ENCODE peak calls at places on chromosomes 16 and 17, in eight cellular contexts. Z is colonic mucosa, T is lung, X is WTC11, V is HFF-Myc, D is AG04450, O is heart left ventricle, B is upper lobe of right lung. U is an unnamed sample.

GRCh38 chr16:54320895-54321294 is 34.3 kb upstream of the IRX3 start:
- DNase-seq in D (no peak), O (no peak), X (peak; percentile 22), V (no peak), T (no peak), B (no peak), Z (no peak), U (no peak)

GRCh38 chr17:5122586-5123342 is 6.9 kb downstream of the USP6 start:
- DNase-seq in V (no peak), X (peak; percentile 56), O (peak; percentile 16), D (no peak), B (peak; percentile 68), Z (no peak), T (no peak), U (peak; percentile 43)

GRCh38 chr17:37710344-37710886 is 34.4 kb downstream of the HNF1B start:
- DNase-seq in B (peak; percentile 86), V (no peak), O (peak; percentile 25), X (peak; percentile 71), T (peak; percentile 80), D (no peak), Z (peak; percentile 96), U (no peak)

GRCh38 chr17:69414408-69415274 is at the start of gene MAP2K6:
- DNase-seq in T (peak; percentile 83), X (peak; percentile 85), Z (peak; percentile 89), B (peak; percentile 90), O (peak; percentile 79), V (no peak), D (no peak), U (peak; percentile 79)

GRCh38 chr16:49469930-49470451 is 96.4 kb downstream of the C16orf78 start:
- DNase-seq in X (no peak), O (no peak), B (peak; percentile 50), T (peak; percentile 28), D (no peak), Z (peak; percentile 10), V (no peak), U (no peak)

GRCh38 chr17:46995841-46996571 is 17.0 kb upstream of the RPRML start:
- DNase-seq in D (no peak), V (peak; percentile 65), Z (no peak), X (no peak), O (no peak), T (no peak), B (no peak), U (no peak)

GRCh38 chr16:58021661-58022551 is 3.6 kb upstream of the MMP15 start:
- DNase-seq in T (no peak), D (no peak), O (no peak), X (no peak), V (no peak), B (peak; percentile 59), Z (no peak), U (no peak)

GRCh38 chr16:28309811-28310311 is 17.5 kb downstream of the SBK1 start:
- DNase-seq in Z (no peak), O (no peak), V (no peak), T (no peak), D (no peak), B (peak; percentile 80), X (no peak), U (no peak)

GRCh38 chr17:19311421-19312215 is 50.9 kb downstream of the B9D1 start:
- DNase-seq in D (no peak), Z (no peak), T (no peak), O (peak; percentile 37), V (no peak), B (no peak), X (no peak), U (no peak)

GRCh38 chr17:65696739-65697394 is 135.4 kb upstream of the AXIN2 start:
- DNase-seq in D (no peak), V (peak; percentile 39), B (no peak), X (no peak), O (no peak), T (no peak), Z (no peak), U (no peak)

GRCh38 chr17:67121317-67121887 is 77.0 kb downstream of the CACNG1 start:
- DNase-seq in B (no peak), T (no peak), X (no peak), V (no peak), O (no peak), D (no peak), Z (no peak), U (no peak)

DNA sequence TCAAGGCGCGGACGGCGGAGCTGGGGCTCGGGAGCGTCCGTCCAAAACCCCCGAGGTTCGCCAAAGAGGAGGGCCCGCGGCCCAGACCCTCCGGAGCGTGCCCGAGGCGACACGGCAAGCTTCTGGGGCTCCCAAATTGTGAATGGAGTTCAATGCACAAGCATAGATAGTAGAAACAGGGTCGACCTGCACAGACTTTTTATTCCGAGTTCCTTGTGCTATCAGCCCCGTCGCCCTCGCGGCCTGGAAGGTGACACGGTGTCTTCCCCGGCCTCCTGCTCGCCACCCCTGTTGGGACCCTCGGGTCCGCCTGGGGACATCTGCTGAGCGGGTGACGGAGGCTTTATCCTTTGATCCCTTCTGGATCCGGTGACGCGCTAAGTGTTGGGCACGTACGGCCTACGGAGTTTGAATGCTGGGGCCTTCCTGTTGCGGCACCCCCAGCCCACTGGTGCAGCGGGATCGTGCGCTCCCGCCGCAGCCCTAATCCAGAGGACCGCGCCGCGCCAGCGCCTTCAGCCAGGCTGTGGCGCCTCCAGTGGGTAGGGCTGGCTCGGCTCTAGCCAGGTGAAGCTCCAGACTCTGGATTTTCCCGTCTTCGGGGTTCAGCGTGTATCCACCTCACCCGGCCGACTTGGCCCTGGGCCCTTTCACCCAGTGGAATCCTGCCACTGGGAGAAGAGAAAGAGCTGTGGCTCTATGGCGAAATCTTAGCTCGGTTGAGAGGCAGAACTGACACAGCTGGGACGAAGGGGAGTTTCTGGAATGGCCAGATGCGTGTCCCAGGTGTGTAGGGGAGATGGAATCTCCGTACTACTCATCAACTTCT is 17.0 kb upstream of the NTN1 start:
- DNase-seq in V (no peak), X (peak; percentile 52), T (no peak), B (no peak), O (no peak), D (no peak), Z (no peak), U (peak; percentile 51)
- TF ChIP-seq CTCF in V (no peak), X (no peak), T (no peak), B (no peak), O (no peak), D (no peak), Z (no peak), U (no peak)

GRCh38 chr16:51556694-51557327 is 405.7 kb upstream of the SALL1 start:
- DNase-seq in O (no peak), T (no peak), V (peak; percentile 92), D (peak; percentile 77), B (no peak), X (no peak), Z (no peak), U (no peak)
- TF ChIP-seq CTCF in O (no peak), T (no peak), V (no peak), D (no peak), B (no peak), X (no peak), Z (no peak), U (no peak)

DNA sequence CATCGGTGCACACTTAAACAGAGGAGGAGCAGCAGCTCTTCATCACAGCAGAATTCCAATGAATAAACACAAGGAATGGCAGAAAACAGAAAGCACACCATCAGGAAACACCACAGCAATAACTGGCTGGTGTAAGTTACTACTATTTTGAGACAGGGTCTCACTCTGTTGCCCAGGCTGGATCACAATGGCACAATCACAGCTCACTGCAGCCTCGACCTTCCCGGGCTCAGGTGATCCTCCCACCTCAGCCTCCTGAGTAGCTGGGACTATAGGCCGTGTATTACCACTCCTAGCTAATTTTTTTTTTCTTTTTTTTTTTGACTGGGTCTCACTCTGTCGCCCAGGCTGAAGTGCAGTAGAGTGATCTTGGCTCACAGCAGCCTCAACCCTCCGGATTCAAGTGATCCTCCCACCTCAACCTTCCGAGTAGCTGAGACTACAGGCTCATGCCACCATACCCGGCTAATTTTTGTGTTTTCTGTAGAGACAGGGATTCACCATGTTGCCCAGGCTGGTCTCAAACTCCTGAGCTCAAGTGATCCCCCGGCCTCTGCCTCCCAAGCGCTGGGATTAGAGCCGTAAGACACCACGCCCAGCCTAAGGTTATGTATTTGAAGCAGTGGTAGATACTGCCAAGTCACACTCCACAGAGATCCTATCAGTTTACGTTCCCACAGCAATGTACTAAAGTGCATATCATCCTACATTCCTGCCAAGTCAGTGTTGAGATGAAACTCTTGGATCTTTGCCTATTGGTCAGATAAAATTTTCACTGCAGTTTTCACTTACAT is 20.7 kb downstream of the TRAP1 start:
- DNase-seq in D (peak; percentile 71), V (peak; percentile 74), X (no peak), T (no peak), Z (no peak), O (no peak), B (no peak), U (no peak)
- TF ChIP-seq CTCF in D (no peak), V (no peak), X (no peak), T (no peak), Z (no peak), O (no peak), B (no peak), U (no peak)

DNA sequence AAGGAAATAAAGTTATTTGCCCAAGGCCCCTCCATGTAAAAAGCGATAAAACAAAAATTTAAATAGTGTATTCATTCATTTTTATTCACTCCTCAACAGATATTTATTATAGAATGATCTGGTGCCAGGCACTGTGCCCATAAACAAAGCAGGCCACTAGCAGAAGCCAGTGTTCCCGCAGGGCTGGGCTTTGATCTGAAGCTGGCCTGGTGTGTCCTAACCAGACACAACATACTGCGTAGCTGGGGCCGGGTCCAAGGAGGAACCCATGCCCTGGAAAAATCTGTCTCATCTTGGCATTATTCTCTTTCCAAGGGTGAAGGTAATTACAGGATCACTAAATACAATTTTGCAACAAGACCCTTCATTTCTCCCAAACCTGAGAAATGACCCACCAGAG is 537.4 kb upstream of the CDH5 start:
- DNase-seq in Z (no peak), T (no peak), B (no peak), V (no peak), X (no peak), O (no peak), D (no peak), U (no peak)
- TF ChIP-seq CTCF in Z (no peak), T (no peak), B (no peak), V (no peak), X (no peak), O (no peak), D (no peak), U (no peak)

GRCh38 chr17:35021520-35022380 is 41.4 kb downstream of the LIG3 start:
- DNase-seq in B (no peak), V (no peak), T (no peak), D (no peak), O (no peak), Z (no peak), X (no peak), U (no peak)

GRCh38 chr17:35025541-35025940 is 38.0 kb downstream of the RFFL start:
- DNase-seq in V (no peak), X (no peak), Z (no peak), D (no peak), T (no peak), O (no peak), B (no peak), U (no peak)

GRCh38 chr17:35023538-35023937 is 40.0 kb downstream of the RFFL start:
- DNase-seq in D (no peak), X (no peak), T (no peak), Z (no peak), O (no peak), V (no peak), B (no peak), U (no peak)

GRCh38 chr17:35019386-35020179 is 39.3 kb downstream of the LIG3 start:
- DNase-seq in Z (no peak), B (no peak), V (no peak), D (no peak), O (no peak), X (no peak), T (no peak), U (no peak)

GRCh38 chr17:35022536-35023063 is 40.9 kb downstream of the RFFL start:
- DNase-seq in Z (peak; percentile 23), X (no peak), D (peak; percentile 65), O (peak; percentile 63), T (peak; percentile 83), V (peak; percentile 61), B (peak; percentile 87), U (peak; percentile 59)
- TF ChIP-seq CTCF in Z (no peak), X (no peak), D (peak; percentile 58), O (no peak), T (no peak), V (no peak), B (peak; percentile 9), U (no peak)